ENCODE peak calls at places on chromosomes 11 and 22, in five cellular contexts. One of them, this sample, is unnamed.

GRCh38 chr22:27461470-27461869 is 340.1 kb downstream of the MN1 start:
- DNase-seq in cardiac muscle cell: peak
- DNase-seq in A549: peak
- DNase-seq in NCI-H1092: no peak
- DNase-seq in CD8-positive, alpha-beta memory T cell: no peak
- DNase-seq in this sample: no peak

GRCh38 chr11:46291441-46292143 is 14.1 kb downstream of the CREB3L1 start:
- DNase-seq in cardiac muscle cell: peak
- DNase-seq in A549: no peak
- DNase-seq in NCI-H1092: no peak
- DNase-seq in CD8-positive, alpha-beta memory T cell: no peak
- DNase-seq in this sample: no peak

GRCh38 chr11:26331911-26332571 is at the start of gene ANO3:
- DNase-seq in cardiac muscle cell: peak
- DNase-seq in A549: peak
- DNase-seq in NCI-H1092: peak
- DNase-seq in CD8-positive, alpha-beta memory T cell: no peak
- DNase-seq in this sample: no peak

GRCh38 chr11:108847288-108847687 is 182.4 kb downstream of the DDX10 start:
- DNase-seq in cardiac muscle cell: no peak
- DNase-seq in A549: no peak
- DNase-seq in NCI-H1092: no peak
- DNase-seq in CD8-positive, alpha-beta memory T cell: no peak
- DNase-seq in this sample: no peak

GRCh38 chr22:32951081-32951806 is 106.9 kb downstream of the SYN3 start:
- DNase-seq in cardiac muscle cell: peak
- DNase-seq in A549: no peak
- DNase-seq in NCI-H1092: no peak
- DNase-seq in CD8-positive, alpha-beta memory T cell: no peak
- DNase-seq in this sample: no peak

GRCh38 chr11:31106963-31107576 is 262.5 kb downstream of the DCDC1 start:
- DNase-seq in cardiac muscle cell: peak
- DNase-seq in A549: peak
- DNase-seq in NCI-H1092: peak
- DNase-seq in CD8-positive, alpha-beta memory T cell: peak
- DNase-seq in this sample: peak

GRCh38 chr11:120746836-120747609 is 235.5 kb downstream of the GRIK4 start:
- DNase-seq in cardiac muscle cell: no peak
- DNase-seq in A549: no peak
- DNase-seq in NCI-H1092: peak
- DNase-seq in CD8-positive, alpha-beta memory T cell: no peak
- DNase-seq in this sample: no peak

GRCh38 chr11:117232911-117233409 is 489 bp downstream of the RNF214 start:
- DNase-seq in cardiac muscle cell: peak
- DNase-seq in A549: peak
- DNase-seq in NCI-H1092: no peak
- DNase-seq in CD8-positive, alpha-beta memory T cell: peak
- DNase-seq in this sample: no peak

GRCh38 chr11:99325807-99326206 is 305.1 kb downstream of the CNTN5 start:
- DNase-seq in cardiac muscle cell: no peak
- DNase-seq in A549: peak
- DNase-seq in NCI-H1092: no peak
- DNase-seq in CD8-positive, alpha-beta memory T cell: no peak
- DNase-seq in this sample: no peak

GRCh38 chr22:45163074-45163416 is 680 bp upstream of the NUP50 start:
- DNase-seq in cardiac muscle cell: peak
- DNase-seq in A549: peak
- DNase-seq in NCI-H1092: no peak
- DNase-seq in CD8-positive, alpha-beta memory T cell: no peak
- DNase-seq in this sample: no peak

GRCh38 chr11:101456812-101457211 is 127.0 kb downstream of the TRPC6 start:
- DNase-seq in cardiac muscle cell: no peak
- DNase-seq in A549: no peak
- DNase-seq in NCI-H1092: no peak
- DNase-seq in CD8-positive, alpha-beta memory T cell: no peak
- DNase-seq in this sample: no peak

GRCh38 chr22:47354668-47355387 is 592.4 kb downstream of the TBC1D22A start:
- DNase-seq in cardiac muscle cell: no peak
- DNase-seq in A549: no peak
- DNase-seq in NCI-H1092: no peak
- DNase-seq in CD8-positive, alpha-beta memory T cell: no peak
- DNase-seq in this sample: no peak

GRCh38 chr11:75596914-75597313 is 34.9 kb downstream of the SERPINH1 start:
- DNase-seq in cardiac muscle cell: no peak
- DNase-seq in A549: no peak
- DNase-seq in NCI-H1092: no peak
- DNase-seq in CD8-positive, alpha-beta memory T cell: no peak
- DNase-seq in this sample: no peak